ENCODE peak calls at places on chromosomes 16 and 17, in five cellular contexts. R, M, I, P and L are unnamed samples.

GRCh38 chr17:50680126-50680525 is 27.6 kb downstream of the ANKRD40 start:
- DNase-seq in R (no peak), M (no peak), I (no peak), P (peak), L (no peak)

GRCh38 chr17:7707446-7707845 is 2.4 kb downstream of the EFNB3 start:
- DNase-seq in R (no peak), M (no peak), I (no peak), P (no peak), L (no peak)

GRCh38 chr17:72502111-72502939 is 381.5 kb downstream of the SOX9 start:
- DNase-seq in R (peak), M (no peak), I (no peak), P (no peak), L (no peak)

GRCh38 chr16:20904507-20905079 is 4.0 kb downstream of the LYRM1 start:
- DNase-seq in R (peak), M (no peak), I (no peak), P (no peak), L (no peak)

GRCh38 chr16:3292604-3293003 is 9.3 kb downstream of the ZNF263 start:
- DNase-seq in R (peak), M (no peak), I (no peak), P (no peak), L (no peak)

GRCh38 chr17:63774141-63774981 is at the start of gene DDX42:
- DNase-seq in R (peak), M (peak), I (peak), P (peak), L (peak)

GRCh38 chr16:3810198-3810664 is 70.3 kb downstream of the CREBBP start:
- DNase-seq in R (no peak), M (no peak), I (no peak), P (no peak), L (no peak)

GRCh38 chr17:17216776-17217175 is 10.6 kb upstream of the PLD6 start:
- DNase-seq in R (no peak), M (no peak), I (no peak), P (no peak), L (no peak)

GRCh38 chr17:42288985-42289862 is 926 bp downstream of the STAT5A start:
- DNase-seq in R (no peak), M (peak), I (no peak), P (peak), L (peak)

GRCh38 chr17:915416-916201 is 64.0 kb downstream of the NXN start:
- DNase-seq in R (peak), M (peak), I (no peak), P (no peak), L (no peak)

GRCh38 chr17:57989011-57989345 is 924 bp upstream of the VEZF1 start:
- DNase-seq in R (peak), M (no peak), I (peak), P (no peak), L (peak)

GRCh38 chr16:66539628-66540469 is 10.1 kb downstream of the TK2 start:
- DNase-seq in R (peak), M (no peak), I (no peak), P (no peak), L (no peak)

GRCh38 chr16:78878570-78878969 is 722.0 kb downstream of the MAF start:
- DNase-seq in R (no peak), M (no peak), I (no peak), P (no peak), L (no peak)

GRCh38 chr16:2033057-2033911 is 6.6 kb downstream of the NHERF2 start:
- DNase-seq in R (peak), M (peak), I (no peak), P (peak), L (peak)

GRCh38 chr17:78530675-78531074 is 46.5 kb downstream of the DNAH17 start:
- DNase-seq in R (no peak), M (no peak), I (no peak), P (no peak), L (no peak)

GRCh38 chr17:7929158-7930029 is at the start of gene KCNAB3:
- DNase-seq in R (peak), M (peak), I (no peak), P (peak), L (peak)

GRCh38 chr16:90019543-90020259 is 445 bp upstream of the DBNDD1 start:
- DNase-seq in R (peak), M (no peak), I (no peak), P (peak), L (no peak)

GRCh38 chr17:20306924-20307323 is 160.4 kb downstream of the LGALS9B start:
- DNase-seq in R (no peak), M (no peak), I (no peak), P (no peak), L (no peak)
- H3K4me3 ChIP-seq in R (no peak), M (no peak), I (no peak), P (no peak), L (no peak)

DNA sequence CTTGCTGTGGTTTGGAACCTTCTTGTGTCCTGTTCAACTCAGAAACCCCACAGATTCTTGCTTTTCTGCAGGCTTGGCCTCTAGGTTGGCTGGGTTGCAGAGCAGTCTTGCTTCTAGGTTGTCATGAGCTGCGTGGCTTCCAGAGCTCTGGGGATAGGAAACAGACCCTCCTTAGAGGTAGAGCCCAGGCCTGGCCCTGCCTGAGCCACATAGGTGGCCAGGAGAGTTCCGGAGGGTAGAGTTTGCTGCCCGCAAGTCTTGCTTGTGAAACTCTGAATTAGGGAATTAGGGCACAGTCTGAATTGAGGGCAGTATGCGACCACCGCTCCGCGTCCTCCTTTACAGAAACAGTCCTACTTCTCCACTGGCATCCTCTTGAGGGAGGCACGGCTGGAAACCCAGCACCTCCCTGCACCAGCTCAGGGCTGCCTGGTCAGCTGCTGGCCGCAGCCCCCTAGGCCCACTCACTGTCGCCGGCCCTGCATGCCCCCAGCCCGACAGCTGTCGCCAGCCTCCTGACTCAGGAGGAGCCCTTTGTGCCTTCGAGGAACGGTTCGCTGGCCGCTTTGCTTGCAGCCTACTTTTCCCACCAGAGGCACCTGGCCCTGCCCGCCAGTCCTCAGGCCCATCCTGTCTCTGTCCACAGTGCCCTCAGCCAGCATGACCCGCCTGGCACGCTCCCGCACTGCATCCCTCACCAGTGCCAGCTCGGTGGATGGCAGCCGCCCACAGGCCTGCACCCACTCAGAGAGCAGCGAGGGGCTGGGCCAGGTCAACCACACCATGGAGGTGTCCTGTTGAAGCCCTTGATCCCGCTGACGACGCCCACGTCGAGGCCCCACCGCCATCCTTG is 4.3 kb upstream of the SETD6 start:
- DNase-seq in R (no peak), M (no peak), I (no peak), P (peak), L (no peak)
- H3K4me3 ChIP-seq in R (no peak), M (no peak), I (no peak), P (no peak), L (no peak)

GRCh38 chr17:76560036-76560876 is 20.4 kb downstream of the PRCD start:
- DNase-seq in R (no peak), M (no peak), I (no peak), P (no peak), L (no peak)
- H3K4me3 ChIP-seq in R (no peak), M (no peak), I (peak), P (no peak), L (no peak)

GRCh38 chr17:48619821-48620496 is 4.9 kb upstream of the HOXB8 start:
- DNase-seq in R (no peak), M (no peak), I (no peak), P (no peak), L (no peak)

GRCh38 chr17:48618366-48618896 is 3.3 kb upstream of the HOXB8 start:
- DNase-seq in R (peak), M (peak), I (peak), P (peak), L (peak)

GRCh38 chr17:48616719-48617514 is 1.8 kb upstream of the HOXB8 start:
- DNase-seq in R (no peak), M (no peak), I (no peak), P (no peak), L (no peak)

GRCh38 chr17:48615963-48616718 is 1.0 kb upstream of the HOXB8 start:
- DNase-seq in R (no peak), M (no peak), I (no peak), P (no peak), L (no peak)

GRCh38 chr17:48617515-48618365 is 2.6 kb upstream of the HOXB8 start:
- DNase-seq in R (no peak), M (no peak), I (no peak), P (no peak), L (no peak)
- H3K4me3 ChIP-seq in R (no peak), M (no peak), I (no peak), P (no peak), L (no peak)

GRCh38 chr17:81403671-81404534 is 8.6 kb downstream of the BAHCC1 start:
- DNase-seq in R (peak), M (peak), I (no peak), P (peak), L (no peak)
- H3K4me3 ChIP-seq in R (peak), M (peak), I (no peak), P (peak), L (no peak)